ENCODE peak calls at places on chromosomes 3 and 15, in seven cellular contexts. One of them, this sample, is unnamed.

GRCh38 chr15:63420333-63420741 is 38.7 kb upstream of the CA12 start:
- DNase-seq in glutamatergic neuron: no peak
- DNase-seq in putamen: no peak
- DNase-seq in activated T-cell treated with anti-CD3 and anti-CD28 coated beads, Interleukin-2, amount 50 U/mL, for 1 hour: no peak
- DNase-seq in iPS-NIHi11: no peak
- DNase-seq in heart left ventricle: no peak
- DNase-seq in activated CD8-positive, alpha-beta memory T cell treated with anti-CD3 and anti-CD28 coated beads, Interleukin-2, amount 50 U/mL, for 48 hours: no peak
- DNase-seq in this sample: no peak

GRCh38 chr3:151788401-151788800 is 25.5 kb upstream of the AADAC start:
- DNase-seq in glutamatergic neuron: no peak
- DNase-seq in putamen: no peak
- DNase-seq in activated T-cell treated with anti-CD3 and anti-CD28 coated beads, Interleukin-2, amount 50 U/mL, for 1 hour: no peak
- DNase-seq in iPS-NIHi11: no peak
- DNase-seq in heart left ventricle: no peak
- DNase-seq in activated CD8-positive, alpha-beta memory T cell treated with anti-CD3 and anti-CD28 coated beads, Interleukin-2, amount 50 U/mL, for 48 hours: no peak
- DNase-seq in this sample: no peak

GRCh38 chr15:60982249-60982932 is 246.7 kb downstream of the RORA start:
- DNase-seq in glutamatergic neuron: no peak
- DNase-seq in putamen: no peak
- DNase-seq in activated T-cell treated with anti-CD3 and anti-CD28 coated beads, Interleukin-2, amount 50 U/mL, for 1 hour: no peak
- DNase-seq in iPS-NIHi11: no peak
- DNase-seq in heart left ventricle: no peak
- DNase-seq in activated CD8-positive, alpha-beta memory T cell treated with anti-CD3 and anti-CD28 coated beads, Interleukin-2, amount 50 U/mL, for 48 hours: no peak
- DNase-seq in this sample: no peak

GRCh38 chr15:97521390-97521789 is 439.1 kb upstream of the ARRDC4 start:
- DNase-seq in glutamatergic neuron: no peak
- DNase-seq in putamen: no peak
- DNase-seq in activated T-cell treated with anti-CD3 and anti-CD28 coated beads, Interleukin-2, amount 50 U/mL, for 1 hour: no peak
- DNase-seq in iPS-NIHi11: no peak
- DNase-seq in heart left ventricle: no peak
- DNase-seq in activated CD8-positive, alpha-beta memory T cell treated with anti-CD3 and anti-CD28 coated beads, Interleukin-2, amount 50 U/mL, for 48 hours: no peak
- DNase-seq in this sample: no peak

GRCh38 chr3:133393691-133394474 is 6.0 kb upstream of the BFSP2 start:
- DNase-seq in glutamatergic neuron: no peak
- DNase-seq in putamen: no peak
- DNase-seq in activated T-cell treated with anti-CD3 and anti-CD28 coated beads, Interleukin-2, amount 50 U/mL, for 1 hour: no peak
- DNase-seq in iPS-NIHi11: no peak
- DNase-seq in heart left ventricle: no peak
- DNase-seq in activated CD8-positive, alpha-beta memory T cell treated with anti-CD3 and anti-CD28 coated beads, Interleukin-2, amount 50 U/mL, for 48 hours: no peak
- DNase-seq in this sample: no peak

GRCh38 chr15:41809526-41810220 is 18.2 kb upstream of the JMJD7 start:
- DNase-seq in glutamatergic neuron: no peak
- DNase-seq in putamen: no peak
- DNase-seq in activated T-cell treated with anti-CD3 and anti-CD28 coated beads, Interleukin-2, amount 50 U/mL, for 1 hour: no peak
- DNase-seq in iPS-NIHi11: no peak
- DNase-seq in heart left ventricle: no peak
- DNase-seq in activated CD8-positive, alpha-beta memory T cell treated with anti-CD3 and anti-CD28 coated beads, Interleukin-2, amount 50 U/mL, for 48 hours: no peak
- DNase-seq in this sample: no peak

GRCh38 chr15:77057650-77058049 is 13.3 kb downstream of the TSPAN3 start:
- DNase-seq in glutamatergic neuron: no peak
- DNase-seq in putamen: no peak
- DNase-seq in activated T-cell treated with anti-CD3 and anti-CD28 coated beads, Interleukin-2, amount 50 U/mL, for 1 hour: no peak
- DNase-seq in iPS-NIHi11: no peak
- DNase-seq in heart left ventricle: no peak
- DNase-seq in activated CD8-positive, alpha-beta memory T cell treated with anti-CD3 and anti-CD28 coated beads, Interleukin-2, amount 50 U/mL, for 48 hours: no peak
- DNase-seq in this sample: no peak

GRCh38 chr3:42134867-42135464 is 43.8 kb downstream of the TRAK1 start:
- DNase-seq in glutamatergic neuron: no peak
- DNase-seq in putamen: no peak
- DNase-seq in activated T-cell treated with anti-CD3 and anti-CD28 coated beads, Interleukin-2, amount 50 U/mL, for 1 hour: no peak
- DNase-seq in iPS-NIHi11: no peak
- DNase-seq in heart left ventricle: no peak
- DNase-seq in activated CD8-positive, alpha-beta memory T cell treated with anti-CD3 and anti-CD28 coated beads, Interleukin-2, amount 50 U/mL, for 48 hours: no peak
- DNase-seq in this sample: no peak

GRCh38 chr3:127034990-127035652 is 52.2 kb downstream of the PLXNA1 start:
- DNase-seq in glutamatergic neuron: peak
- DNase-seq in putamen: no peak
- DNase-seq in activated T-cell treated with anti-CD3 and anti-CD28 coated beads, Interleukin-2, amount 50 U/mL, for 1 hour: no peak
- DNase-seq in iPS-NIHi11: no peak
- DNase-seq in heart left ventricle: no peak
- DNase-seq in activated CD8-positive, alpha-beta memory T cell treated with anti-CD3 and anti-CD28 coated beads, Interleukin-2, amount 50 U/mL, for 48 hours: no peak
- DNase-seq in this sample: no peak

GRCh38 chr3:170584585-170585007 is 1.3 kb downstream of the SLC7A14 start:
- DNase-seq in glutamatergic neuron: peak
- DNase-seq in putamen: peak
- DNase-seq in activated T-cell treated with anti-CD3 and anti-CD28 coated beads, Interleukin-2, amount 50 U/mL, for 1 hour: peak
- DNase-seq in iPS-NIHi11: peak
- DNase-seq in heart left ventricle: peak
- DNase-seq in activated CD8-positive, alpha-beta memory T cell treated with anti-CD3 and anti-CD28 coated beads, Interleukin-2, amount 50 U/mL, for 48 hours: peak
- DNase-seq in this sample: peak

GRCh38 chr3:86793786-86794185 is 197.2 kb downstream of the VGLL3 start:
- DNase-seq in glutamatergic neuron: no peak
- DNase-seq in putamen: peak
- DNase-seq in activated T-cell treated with anti-CD3 and anti-CD28 coated beads, Interleukin-2, amount 50 U/mL, for 1 hour: no peak
- DNase-seq in iPS-NIHi11: peak
- DNase-seq in heart left ventricle: no peak
- DNase-seq in activated CD8-positive, alpha-beta memory T cell treated with anti-CD3 and anti-CD28 coated beads, Interleukin-2, amount 50 U/mL, for 48 hours: no peak
- DNase-seq in this sample: no peak

GRCh38 chr15:101579766-101580165 is 72.4 kb downstream of the TM2D3 start:
- DNase-seq in glutamatergic neuron: no peak
- DNase-seq in putamen: no peak
- DNase-seq in activated T-cell treated with anti-CD3 and anti-CD28 coated beads, Interleukin-2, amount 50 U/mL, for 1 hour: no peak
- DNase-seq in iPS-NIHi11: no peak
- DNase-seq in heart left ventricle: no peak
- DNase-seq in activated CD8-positive, alpha-beta memory T cell treated with anti-CD3 and anti-CD28 coated beads, Interleukin-2, amount 50 U/mL, for 48 hours: no peak
- DNase-seq in this sample: no peak

GRCh38 chr15:101159096-101159935 is 92.5 kb downstream of the CHSY1 start:
- DNase-seq in glutamatergic neuron: no peak
- DNase-seq in putamen: no peak
- DNase-seq in activated T-cell treated with anti-CD3 and anti-CD28 coated beads, Interleukin-2, amount 50 U/mL, for 1 hour: no peak
- DNase-seq in iPS-NIHi11: no peak
- DNase-seq in heart left ventricle: no peak
- DNase-seq in activated CD8-positive, alpha-beta memory T cell treated with anti-CD3 and anti-CD28 coated beads, Interleukin-2, amount 50 U/mL, for 48 hours: no peak
- DNase-seq in this sample: no peak

GRCh38 chr3:43389388-43390254 is 103.3 kb downstream of the SNRK start:
- DNase-seq in glutamatergic neuron: no peak
- DNase-seq in putamen: peak
- DNase-seq in activated T-cell treated with anti-CD3 and anti-CD28 coated beads, Interleukin-2, amount 50 U/mL, for 1 hour: peak
- DNase-seq in iPS-NIHi11: no peak
- DNase-seq in heart left ventricle: peak
- DNase-seq in activated CD8-positive, alpha-beta memory T cell treated with anti-CD3 and anti-CD28 coated beads, Interleukin-2, amount 50 U/mL, for 48 hours: peak
- DNase-seq in this sample: no peak

GRCh38 chr3:9704343-9705322 is 1.0 kb downstream of the CPNE9 start:
- DNase-seq in glutamatergic neuron: peak
- DNase-seq in putamen: no peak
- DNase-seq in activated T-cell treated with anti-CD3 and anti-CD28 coated beads, Interleukin-2, amount 50 U/mL, for 1 hour: no peak
- DNase-seq in iPS-NIHi11: peak
- DNase-seq in heart left ventricle: peak
- DNase-seq in activated CD8-positive, alpha-beta memory T cell treated with anti-CD3 and anti-CD28 coated beads, Interleukin-2, amount 50 U/mL, for 48 hours: no peak
- DNase-seq in this sample: peak

GRCh38 chr3:132637590-132637989 is 22.0 kb downstream of the ACAD11 start:
- DNase-seq in glutamatergic neuron: no peak
- DNase-seq in putamen: no peak
- DNase-seq in activated T-cell treated with anti-CD3 and anti-CD28 coated beads, Interleukin-2, amount 50 U/mL, for 1 hour: no peak
- DNase-seq in iPS-NIHi11: no peak
- DNase-seq in heart left ventricle: no peak
- DNase-seq in activated CD8-positive, alpha-beta memory T cell treated with anti-CD3 and anti-CD28 coated beads, Interleukin-2, amount 50 U/mL, for 48 hours: no peak
- DNase-seq in this sample: no peak

GRCh38 chr3:187130346-187131066 is 8.8 kb downstream of the RPL39L start:
- DNase-seq in glutamatergic neuron: no peak
- DNase-seq in putamen: no peak
- DNase-seq in activated T-cell treated with anti-CD3 and anti-CD28 coated beads, Interleukin-2, amount 50 U/mL, for 1 hour: peak
- DNase-seq in iPS-NIHi11: no peak
- DNase-seq in heart left ventricle: no peak
- DNase-seq in activated CD8-positive, alpha-beta memory T cell treated with anti-CD3 and anti-CD28 coated beads, Interleukin-2, amount 50 U/mL, for 48 hours: peak
- DNase-seq in this sample: no peak

GRCh38 chr3:171526146-171526545 is 65.9 kb upstream of the TNIK start:
- DNase-seq in glutamatergic neuron: no peak
- DNase-seq in putamen: no peak
- DNase-seq in activated T-cell treated with anti-CD3 and anti-CD28 coated beads, Interleukin-2, amount 50 U/mL, for 1 hour: no peak
- DNase-seq in iPS-NIHi11: no peak
- DNase-seq in heart left ventricle: no peak
- DNase-seq in activated CD8-positive, alpha-beta memory T cell treated with anti-CD3 and anti-CD28 coated beads, Interleukin-2, amount 50 U/mL, for 48 hours: no peak
- DNase-seq in this sample: no peak

GRCh38 chr3:172530101-172530561 is 6.9 kb upstream of the TNFSF10 start:
- DNase-seq in glutamatergic neuron: no peak
- DNase-seq in putamen: no peak
- DNase-seq in activated T-cell treated with anti-CD3 and anti-CD28 coated beads, Interleukin-2, amount 50 U/mL, for 1 hour: no peak
- DNase-seq in iPS-NIHi11: no peak
- DNase-seq in heart left ventricle: no peak
- DNase-seq in activated CD8-positive, alpha-beta memory T cell treated with anti-CD3 and anti-CD28 coated beads, Interleukin-2, amount 50 U/mL, for 48 hours: no peak
- DNase-seq in this sample: no peak

GRCh38 chr3:155889952-155890351 is 19.5 kb downstream of the GMPS start:
- DNase-seq in glutamatergic neuron: no peak
- DNase-seq in putamen: no peak
- DNase-seq in activated T-cell treated with anti-CD3 and anti-CD28 coated beads, Interleukin-2, amount 50 U/mL, for 1 hour: no peak
- DNase-seq in iPS-NIHi11: no peak
- DNase-seq in heart left ventricle: no peak
- DNase-seq in activated CD8-positive, alpha-beta memory T cell treated with anti-CD3 and anti-CD28 coated beads, Interleukin-2, amount 50 U/mL, for 48 hours: no peak
- DNase-seq in this sample: no peak

GRCh38 chr15:96837241-96837970 is 506.9 kb downstream of the NR2F2 start:
- DNase-seq in glutamatergic neuron: no peak
- DNase-seq in putamen: no peak
- DNase-seq in activated T-cell treated with anti-CD3 and anti-CD28 coated beads, Interleukin-2, amount 50 U/mL, for 1 hour: no peak
- DNase-seq in iPS-NIHi11: no peak
- DNase-seq in heart left ventricle: no peak
- DNase-seq in activated CD8-positive, alpha-beta memory T cell treated with anti-CD3 and anti-CD28 coated beads, Interleukin-2, amount 50 U/mL, for 48 hours: no peak
- DNase-seq in this sample: no peak

GRCh38 chr3:113575191-113575590 is 42.8 kb downstream of the SIDT1 start:
- DNase-seq in glutamatergic neuron: no peak
- DNase-seq in putamen: no peak
- DNase-seq in activated T-cell treated with anti-CD3 and anti-CD28 coated beads, Interleukin-2, amount 50 U/mL, for 1 hour: no peak
- DNase-seq in iPS-NIHi11: peak
- DNase-seq in heart left ventricle: no peak
- DNase-seq in activated CD8-positive, alpha-beta memory T cell treated with anti-CD3 and anti-CD28 coated beads, Interleukin-2, amount 50 U/mL, for 48 hours: no peak
- DNase-seq in this sample: no peak

GRCh38 chr3:129087138-129087702 is 26.6 kb downstream of the GP9 start:
- DNase-seq in glutamatergic neuron: no peak
- DNase-seq in putamen: no peak
- DNase-seq in activated T-cell treated with anti-CD3 and anti-CD28 coated beads, Interleukin-2, amount 50 U/mL, for 1 hour: no peak
- DNase-seq in iPS-NIHi11: no peak
- DNase-seq in heart left ventricle: peak
- DNase-seq in activated CD8-positive, alpha-beta memory T cell treated with anti-CD3 and anti-CD28 coated beads, Interleukin-2, amount 50 U/mL, for 48 hours: no peak
- DNase-seq in this sample: peak

GRCh38 chr3:195187609-195188529 is 83.1 kb downstream of the XXYLT1 start:
- DNase-seq in glutamatergic neuron: no peak
- DNase-seq in putamen: no peak
- DNase-seq in activated T-cell treated with anti-CD3 and anti-CD28 coated beads, Interleukin-2, amount 50 U/mL, for 1 hour: no peak
- DNase-seq in iPS-NIHi11: no peak
- DNase-seq in heart left ventricle: no peak
- DNase-seq in activated CD8-positive, alpha-beta memory T cell treated with anti-CD3 and anti-CD28 coated beads, Interleukin-2, amount 50 U/mL, for 48 hours: no peak
- DNase-seq in this sample: no peak

GRCh38 chr3:71423151-71423906 is 160.2 kb downstream of the FOXP1 start:
- DNase-seq in glutamatergic neuron: no peak
- DNase-seq in putamen: no peak
- DNase-seq in activated T-cell treated with anti-CD3 and anti-CD28 coated beads, Interleukin-2, amount 50 U/mL, for 1 hour: no peak
- DNase-seq in iPS-NIHi11: no peak
- DNase-seq in heart left ventricle: peak
- DNase-seq in activated CD8-positive, alpha-beta memory T cell treated with anti-CD3 and anti-CD28 coated beads, Interleukin-2, amount 50 U/mL, for 48 hours: no peak
- DNase-seq in this sample: no peak

This sample was measured in pancreas.